ENCODE peak calls at places on chromosome 14, in nine cellular contexts. H is uterus, G is stomach, E is cardiac muscle cell, P is psoas muscle, V is pancreas, R is neural progenitor cell, F is K562, T is fibroblast of lung. I is an unnamed sample. For H3K4me1, the result is how much of the 10 kb centered on the place peaks cover.

GRCh38 chr14:42927313-42927712 is 1320.6 kb downstream of the LRFN5 start:
- DNase-seq in P (no peak), H (no peak), F (no peak), R (no peak), G (no peak), T (no peak), V (no peak), E (no peak), I (no peak)

GRCh38 chr14:90757452-90757851 is 58.8 kb downstream of the TTC7B start:
- DNase-seq in H (no peak), T (no peak), P (peak), R (no peak), G (peak), F (no peak), V (no peak), E (no peak), I (no peak)

GRCh38 chr14:101028971-101029667 is 125.6 kb upstream of the RTL1 start:
- DNase-seq in R (no peak), P (no peak), T (no peak), V (no peak), H (no peak), G (no peak), F (no peak), E (no peak), I (no peak)

GRCh38 chr14:88198441-88198840 is 124.6 kb downstream of the KCNK10 start:
- DNase-seq in G (no peak), F (no peak), R (peak), T (no peak), E (no peak), V (no peak), P (no peak), H (no peak), I (no peak)

GRCh38 chr14:23538785-23539184 is 12.8 kb downstream of the ZFHX2 start:
- DNase-seq in E (peak), R (peak), P (no peak), H (peak), G (no peak), F (no peak), T (peak), V (no peak), I (peak)

GRCh38 chr14:68421116-68421515 is 371.8 kb downstream of the ZFP36L1 start:
- DNase-seq in F (no peak), R (no peak), H (no peak), T (no peak), V (no peak), E (no peak), P (no peak), G (no peak), I (no peak)

GRCh38 chr14:77200406-77200985 is 18.9 kb downstream of the TMEM63C start:
- DNase-seq in G (no peak), H (no peak), V (no peak), R (no peak), T (no peak), E (no peak), F (no peak), P (no peak), I (no peak)

GRCh38 chr14:36493761-36494160 is 26.3 kb downstream of the NKX2-1 start:
- DNase-seq in R (peak), G (no peak), V (no peak), F (no peak), P (no peak), H (no peak), T (no peak), E (no peak), I (no peak)

GRCh38 chr14:62445570-62445969 is 599.7 kb downstream of the KCNH5 start:
- DNase-seq in E (no peak), T (no peak), G (no peak), R (peak), P (no peak), V (no peak), F (no peak), H (no peak), I (no peak)

GRCh38 chr14:67883717-67884116 is 64.1 kb downstream of the RAD51B start:
- DNase-seq in T (peak), F (no peak), G (no peak), H (no peak), V (no peak), P (no peak), E (peak), R (no peak), I (no peak)

GRCh38 chr14:99732436-99733220 is 48.5 kb downstream of the CYP46A1 start:
- DNase-seq in H (peak), V (peak), P (peak), F (no peak), T (no peak), E (no peak), R (no peak), G (no peak), I (peak)

GRCh38 chr14:69673099-69673498 is 61.7 kb downstream of the SUSD6 start:
- DNase-seq in P (no peak), G (no peak), F (no peak), V (no peak), E (no peak), T (no peak), R (no peak), H (no peak), I (no peak)
- H3K4me1 ChIP-seq in P (half or more), G (under half), F (under half), V (half or more), E (under half), T (under half), R (under half), H (under half), I (under half)

GRCh38 chr14:69624131-69624530 is 12.7 kb downstream of the SUSD6 start:
- DNase-seq in H (no peak), F (no peak), G (no peak), P (no peak), E (no peak), V (no peak), T (no peak), R (no peak), I (no peak)

GRCh38 chr14:69629225-69630127 is 18.1 kb downstream of the SUSD6 start:
- DNase-seq in T (no peak), G (no peak), E (no peak), H (no peak), P (no peak), F (no peak), V (no peak), R (peak), I (no peak)

GRCh38 chr14:69626132-69626500 is 14.7 kb downstream of the SUSD6 start:
- DNase-seq in H (no peak), P (no peak), T (no peak), V (no peak), F (peak), E (no peak), R (no peak), G (no peak), I (no peak)

GRCh38 chr14:69620981-69621380 is 9.6 kb downstream of the SUSD6 start:
- DNase-seq in H (no peak), V (no peak), G (no peak), P (no peak), T (no peak), F (no peak), E (no peak), R (no peak), I (no peak)

DNA sequence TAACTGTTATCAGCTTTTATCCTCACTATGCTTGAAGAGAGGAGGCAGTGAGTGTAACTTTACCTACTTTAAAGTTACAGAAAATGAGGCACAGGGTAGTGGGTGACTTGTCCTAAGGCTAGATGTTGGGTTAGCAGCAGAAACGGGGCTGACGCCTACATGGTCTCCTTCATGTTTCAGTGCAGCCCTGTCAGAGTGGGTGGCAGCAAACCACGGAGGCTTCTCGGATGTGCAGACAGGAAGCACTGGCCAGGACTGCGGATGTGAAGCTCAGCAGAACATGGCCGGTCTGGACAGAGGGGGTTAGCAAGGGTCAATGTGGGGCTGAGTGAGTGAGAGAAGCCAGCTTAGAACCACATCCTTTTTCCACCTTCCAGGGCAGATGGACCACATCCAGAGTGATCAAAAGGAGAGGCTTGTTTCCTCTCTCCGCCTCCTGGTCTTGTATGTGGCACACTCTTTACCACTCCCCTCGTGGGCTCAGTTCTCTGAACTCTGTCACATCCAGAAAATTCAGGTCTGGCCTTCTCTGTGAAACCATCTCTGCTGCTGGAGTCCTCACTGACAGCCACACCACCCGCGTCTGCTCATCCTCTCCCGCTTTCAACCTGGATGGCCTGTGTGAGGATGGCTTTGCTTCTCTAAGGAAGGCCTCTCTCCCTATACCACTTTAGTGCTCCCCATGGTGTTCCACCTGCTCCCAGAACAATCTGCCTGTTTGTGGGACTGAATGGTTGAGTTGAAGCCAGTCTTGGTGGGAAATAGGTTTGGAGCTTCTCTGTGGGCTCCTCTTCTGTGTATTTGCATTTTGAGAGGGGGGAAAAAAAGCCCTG is 14.1 kb downstream of the SUSD6 start:
- DNase-seq in G (peak), E (peak), T (no peak), P (peak), H (peak), V (peak), R (no peak), F (no peak), I (no peak)
- H3K4me3 ChIP-seq in G (no peak), E (no peak), T (no peak), P (no peak), H (no peak), V (no peak), R (no peak), F (no peak), I (no peak)

GRCh38 chr14:74548881-74549280 is 55.3 kb downstream of the ISCA2 start:
- DNase-seq in P (peak), H (peak), R (no peak), E (peak), G (peak), T (peak), V (no peak), F (no peak), I (no peak)
- H3K27ac ChIP-seq in P (peak), H (peak), R (no peak), E (no peak), G (no peak), T (peak), V (no peak), F (no peak), I (no peak)

GRCh38 chr14:22484638-22485037 is 104.4 kb downstream of the DAD1 start:
- DNase-seq in F (no peak), H (no peak), R (no peak), T (no peak), P (no peak), G (no peak), V (no peak), E (peak), I (no peak)
- H3K4me1 ChIP-seq in F (under half), H (under half), R (under half), T (under half), P (under half), G (under half), V (under half), E (under half), I (under half)

GRCh38 chr14:103692871-103693270 is 22.4 kb downstream of the XRCC3 start:
- DNase-seq in T (no peak), H (no peak), E (no peak), R (no peak), V (no peak), P (no peak), F (no peak), G (no peak), I (no peak)

GRCh38 chr14:103694572-103695026 is 20.7 kb downstream of the XRCC3 start:
- DNase-seq in P (no peak), R (no peak), E (no peak), V (no peak), F (no peak), G (no peak), T (no peak), H (no peak), I (peak)

GRCh38 chr14:103693514-103693913 is 21.7 kb downstream of the XRCC3 start:
- DNase-seq in E (no peak), G (peak), F (no peak), R (no peak), T (no peak), P (no peak), H (no peak), V (no peak), I (no peak)

GRCh38 chr14:103690332-103690731 is 24.9 kb downstream of the XRCC3 start:
- DNase-seq in R (no peak), E (no peak), F (no peak), P (no peak), H (no peak), T (no peak), V (no peak), G (no peak), I (no peak)

GRCh38 chr14:103692159-103692558 is 23.1 kb downstream of the XRCC3 start:
- DNase-seq in R (no peak), T (no peak), F (no peak), G (no peak), H (no peak), P (no peak), V (no peak), E (no peak), I (no peak)
- H3K4me3 ChIP-seq in R (no peak), T (no peak), F (no peak), G (no peak), H (no peak), P (no peak), V (no peak), E (no peak), I (no peak)

DNA sequence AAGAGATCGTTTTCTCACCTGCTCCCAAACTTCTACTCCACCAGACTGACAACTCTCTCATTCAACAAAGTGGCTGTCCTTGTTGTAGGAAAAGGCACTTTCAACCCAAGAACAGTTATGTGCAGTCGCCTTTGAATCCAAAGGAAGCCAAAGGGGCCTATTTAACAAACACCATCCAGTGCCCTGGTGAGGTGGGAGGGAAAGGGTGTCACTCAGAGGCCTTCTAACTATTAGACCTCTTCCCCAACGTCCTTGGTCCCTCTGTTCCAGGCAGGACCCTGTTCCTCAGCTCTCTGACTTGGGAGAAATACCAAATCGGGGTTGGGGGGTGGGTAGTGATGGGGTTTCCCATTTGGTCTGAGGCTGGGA is 3.2 kb downstream of the SIX4 start:
- DNase-seq in G (no peak), H (no peak), E (no peak), V (no peak), F (no peak), P (no peak), R (peak), T (no peak), I (no peak)
- H3K27ac ChIP-seq in G (no peak), H (no peak), E (no peak), V (no peak), F (no peak), P (peak), R (no peak), T (no peak), I (no peak)

GRCh38 chr14:105071942-105072341 is 6.7 kb upstream of the GPR132 start:
- DNase-seq in E (no peak), T (no peak), G (no peak), V (peak), P (no peak), F (no peak), H (no peak), R (no peak), I (no peak)

GRCh38 chr14:105070760-105071137 is 5.5 kb upstream of the GPR132 start:
- DNase-seq in G (no peak), E (no peak), P (no peak), F (no peak), V (no peak), T (no peak), R (no peak), H (no peak), I (no peak)

GRCh38 chr14:105072381-105072861 is 7.2 kb upstream of the GPR132 start:
- DNase-seq in G (no peak), P (no peak), V (no peak), F (no peak), H (no peak), T (no peak), E (no peak), R (no peak), I (no peak)

GRCh38 chr14:105069887-105070759 is 4.9 kb upstream of the GPR132 start:
- DNase-seq in R (no peak), V (no peak), P (no peak), F (peak), T (peak), E (peak), H (no peak), G (no peak), I (peak)

GRCh38 chr14:105071326-105071725 is 6.1 kb upstream of the GPR132 start:
- DNase-seq in F (no peak), H (no peak), E (no peak), P (no peak), G (no peak), T (no peak), R (no peak), V (no peak), I (no peak)
- H3K4me1 ChIP-seq in F (under half), H (under half), E (under half), P (under half), G (under half), T (under half), R (under half), V (under half), I (under half)

GRCh38 chr14:80942158-80942738 is 710 bp upstream of the CEP128 start:
- DNase-seq in H (no peak), P (no peak), F (no peak), G (no peak), E (peak), V (no peak), R (no peak), T (no peak), I (no peak)

GRCh38 chr14:80941241-80942157 is at the start of gene CEP128:
- DNase-seq in E (peak), R (peak), H (peak), F (peak), T (peak), G (peak), P (peak), V (peak), I (peak)

GRCh38 chr14:80944861-80945617 is 3.5 kb upstream of the CEP128 start:
- DNase-seq in H (no peak), V (no peak), F (no peak), E (no peak), R (no peak), G (no peak), P (no peak), T (no peak), I (no peak)

DNA sequence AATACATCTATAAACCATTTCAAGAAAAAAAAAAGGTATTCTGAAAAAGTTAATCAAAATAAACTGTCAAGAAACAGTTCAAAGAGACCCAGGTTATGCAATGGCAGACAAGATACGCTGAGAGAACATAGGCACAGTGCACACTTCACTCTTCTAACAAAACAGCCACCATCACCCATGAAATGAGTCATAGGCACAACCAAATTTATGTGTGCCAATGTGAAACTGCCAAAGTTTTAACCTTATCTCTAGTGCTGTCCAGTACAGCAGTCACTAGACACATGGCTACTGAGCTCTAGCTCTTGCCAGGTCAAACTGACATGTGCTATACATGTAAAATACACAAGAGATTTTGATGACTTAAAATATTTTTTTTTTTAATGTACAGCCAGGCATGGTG is 1.4 kb downstream of the CEP128 start:
- DNase-seq in F (no peak), V (no peak), G (no peak), T (no peak), R (no peak), H (no peak), P (no peak), E (no peak), I (no peak)
- H3K4me3 ChIP-seq in F (no peak), V (no peak), G (no peak), T (no peak), R (no peak), H (no peak), P (no peak), E (no peak), I (no peak)

GRCh38 chr14:34181308-34181707 is 230.4 kb upstream of the EGLN3 start:
- DNase-seq in R (peak), G (no peak), T (no peak), P (no peak), H (no peak), V (no peak), F (no peak), E (no peak), I (no peak)
- H3K27ac ChIP-seq in R (no peak), G (no peak), T (no peak), P (no peak), H (no peak), V (no peak), F (no peak), E (no peak), I (no peak)

GRCh38 chr14:55914771-55915170 is 203.4 kb upstream of the PELI2 start:
- DNase-seq in H (no peak), F (no peak), G (no peak), E (peak), P (no peak), T (peak), R (no peak), V (no peak), I (no peak)

GRCh38 chr14:55912344-55912743 is 205.9 kb upstream of the PELI2 start:
- DNase-seq in H (no peak), T (no peak), E (no peak), R (no peak), P (no peak), V (no peak), G (no peak), F (no peak), I (no peak)

GRCh38 chr14:55909879-55910278 is 208.3 kb upstream of the PELI2 start:
- DNase-seq in P (no peak), V (no peak), G (no peak), E (no peak), H (no peak), F (no peak), T (no peak), R (no peak), I (no peak)

GRCh38 chr14:55913324-55914035 is 204.7 kb upstream of the PELI2 start:
- DNase-seq in P (peak), H (no peak), F (no peak), G (no peak), R (peak), T (peak), V (peak), E (peak), I (no peak)

GRCh38 chr14:55911794-55912193 is 206.4 kb upstream of the PELI2 start:
- DNase-seq in T (no peak), P (no peak), R (no peak), G (no peak), E (peak), H (no peak), F (no peak), V (no peak), I (no peak)
- H3K4me1 ChIP-seq in T (under half), P (under half), R (under half), G (under half), E (under half), H (under half), F (under half), V (under half), I (under half)